ENCODE peak calls at places on chromosome 3, in seven cellular contexts. L is MM.1S, B is lower lobe of right lung, V is skeletal muscle cell, P is brain microvascular endothelial cell, G is adrenal gland, F is transverse colon. X is an unnamed sample.

GRCh38 chr3:10848261-10848660 is 32.2 kb downstream of the SLC6A11 start:
- DNase-seq in F (no peak), G (no peak), V (no peak), B (no peak), L (no peak), P (no peak), X (no peak)

GRCh38 chr3:196740476-196741400 is 1.1 kb downstream of the PAK2 start:
- DNase-seq in B (no peak), G (peak), P (peak), L (peak), V (no peak), F (no peak), X (no peak)

GRCh38 chr3:176814252-176814651 is 383.0 kb downstream of the TBL1XR1 start:
- DNase-seq in F (peak), P (peak), B (peak), V (peak), G (peak), L (no peak), X (no peak)

GRCh38 chr3:17489139-17489538 is 253.3 kb downstream of the TBC1D5 start:
- DNase-seq in B (no peak), P (no peak), L (no peak), F (no peak), G (no peak), V (peak), X (no peak)

GRCh38 chr3:5136619-5137429 is 14.7 kb downstream of the ARL8B start:
- DNase-seq in V (no peak), F (no peak), B (no peak), L (peak), G (no peak), P (no peak), X (no peak)

GRCh38 chr3:170534232-170534631 is 51.6 kb downstream of the SLC7A14 start:
- DNase-seq in B (no peak), G (no peak), V (no peak), P (no peak), F (no peak), L (no peak), X (no peak)

GRCh38 chr3:27659279-27660021 is 62.7 kb downstream of the EOMES start:
- DNase-seq in G (peak), L (peak), P (peak), F (peak), V (no peak), B (peak), X (no peak)

GRCh38 chr3:107690522-107691138 is 167.9 kb downstream of the BBX start:
- DNase-seq in L (peak), B (no peak), G (no peak), P (peak), F (no peak), V (peak), X (no peak)

GRCh38 chr3:48830660-48831190 is 16.9 kb downstream of the PRKAR2A start:
- DNase-seq in F (no peak), P (no peak), B (no peak), G (peak), V (no peak), L (no peak), X (no peak)

GRCh38 chr3:74613060-74613459 is 1.4 kb downstream of the CNTN3 start:
- DNase-seq in G (no peak), B (no peak), L (no peak), F (no peak), P (no peak), V (no peak), X (no peak)

GRCh38 chr3:68088636-68089035 is 434.2 kb upstream of the SUCLG2 start:
- DNase-seq in G (no peak), F (no peak), V (no peak), L (no peak), B (no peak), P (no peak), X (no peak)

GRCh38 chr3:58188173-58188564 is 22.6 kb downstream of the DNASE1L3 start:
- DNase-seq in F (no peak), P (no peak), B (no peak), L (no peak), V (no peak), G (no peak), X (no peak)

GRCh38 chr3:67015702-67016500 is 17.8 kb downstream of the KBTBD8 start:
- DNase-seq in F (no peak), B (no peak), V (no peak), L (no peak), P (no peak), G (no peak), X (no peak)

GRCh38 chr3:175270199-175270837 is 411.2 kb downstream of the NAALADL2 start:
- DNase-seq in F (no peak), G (no peak), P (no peak), L (no peak), V (no peak), B (no peak), X (no peak)

GRCh38 chr3:7249493-7250076 is 388.7 kb downstream of the GRM7 start:
- DNase-seq in V (no peak), L (no peak), G (no peak), P (no peak), B (no peak), F (no peak), X (no peak)

GRCh38 chr3:123788706-123789105 is 95.4 kb downstream of the MYLK start:
- DNase-seq in L (no peak), B (no peak), G (no peak), P (peak), V (no peak), F (no peak), X (no peak)

GRCh38 chr3:66490214-66490613 is 10.6 kb downstream of the LRIG1 start:
- DNase-seq in B (no peak), G (no peak), F (peak), L (peak), P (no peak), V (no peak), X (no peak)

GRCh38 chr3:37050242-37050641 is 56.9 kb downstream of the MLH1 start:
- DNase-seq in G (no peak), V (no peak), F (no peak), B (no peak), P (no peak), L (no peak), X (no peak)

GRCh38 chr3:59064276-59064675 is 14.5 kb upstream of the CFAP20DC start:
- DNase-seq in B (no peak), L (no peak), P (no peak), F (peak), G (no peak), V (no peak), X (no peak)

GRCh38 chr3:4978259-4978965 is 825 bp upstream of the BHLHE40 start:
- DNase-seq in G (peak), L (peak), B (peak), P (peak), V (peak), F (peak), X (peak)

GRCh38 chr3:13189639-13190375 is 116.6 kb upstream of the IQSEC1 start:
- DNase-seq in B (no peak), G (peak), L (no peak), F (no peak), P (peak), V (peak), X (no peak)

GRCh38 chr3:56917740-56918568 is 116.2 kb upstream of the ARHGEF3 start:
- DNase-seq in L (peak), G (no peak), B (no peak), V (no peak), F (peak), P (no peak), X (no peak)

GRCh38 chr3:39110041-39110639 is 2.7 kb downstream of the TTC21A start:
- DNase-seq in B (no peak), V (no peak), F (no peak), G (no peak), L (no peak), P (no peak), X (peak)

GRCh38 chr3:30193625-30194044 is 412.8 kb upstream of the TGFBR2 start:
- DNase-seq in P (no peak), G (no peak), B (no peak), L (no peak), F (no peak), V (no peak), X (no peak)

GRCh38 chr3:53513556-53514190 is 19.3 kb downstream of the CACNA1D start:
- DNase-seq in P (no peak), B (no peak), L (no peak), G (no peak), F (no peak), V (no peak), X (no peak)

GRCh38 chr3:101803152-101803782 is 24.3 kb downstream of the NXPE3 start:
- DNase-seq in P (peak), V (no peak), F (peak), L (peak), B (no peak), G (peak), X (no peak)

GRCh38 chr3:66797916-66798560 is 200.1 kb upstream of the KBTBD8 start:
- DNase-seq in V (peak), L (no peak), B (no peak), F (peak), G (peak), P (peak), X (no peak)

GRCh38 chr3:32844914-32845313 is 27.1 kb downstream of the TRIM71 start:
- DNase-seq in V (no peak), F (no peak), B (no peak), G (no peak), P (no peak), L (no peak), X (no peak)

GRCh38 chr3:134150476-134150875 is 100.2 kb downstream of the RYK start:
- DNase-seq in L (no peak), G (peak), P (no peak), F (no peak), V (no peak), B (no peak), X (no peak)

GRCh38 chr3:53074761-53075742 is 29.2 kb upstream of the SFMBT1 start:
- DNase-seq in B (no peak), F (no peak), G (no peak), L (no peak), P (no peak), V (no peak), X (no peak)

GRCh38 chr3:6362406-6362805 is 498.5 kb upstream of the GRM7 start:
- DNase-seq in B (no peak), V (no peak), L (no peak), P (no peak), G (no peak), F (no peak), X (no peak)

GRCh38 chr3:138496436-138496835 is 62.0 kb downstream of the ESYT3 start:
- DNase-seq in F (no peak), V (no peak), B (no peak), P (no peak), L (no peak), G (no peak), X (no peak)

GRCh38 chr3:100761211-100761921 is 52.1 kb downstream of the TFG start:
- DNase-seq in L (peak), G (no peak), B (no peak), P (no peak), V (no peak), F (peak), X (no peak)

GRCh38 chr3:56303508-56303907 is 164.8 kb downstream of the ERC2 start:
- DNase-seq in B (no peak), F (no peak), P (peak), V (peak), L (peak), G (peak), X (no peak)

GRCh38 chr3:60010778-60011177 is 961.0 kb upstream of the CFAP20DC start:
- DNase-seq in B (no peak), P (no peak), V (no peak), G (no peak), F (no peak), L (peak), X (no peak)

GRCh38 chr3:66822059-66823009 is 175.8 kb upstream of the KBTBD8 start:
- DNase-seq in P (peak), V (no peak), L (peak), F (peak), B (peak), G (peak), X (peak)

GRCh38 chr3:107106316-107106715 is 270.9 kb upstream of the CCDC54 start:
- DNase-seq in G (no peak), P (peak), L (no peak), V (peak), B (no peak), F (no peak), X (no peak)

GRCh38 chr3:45807645-45808540 is 11.6 kb upstream of the SLC6A20 start:
- DNase-seq in B (no peak), L (no peak), G (no peak), P (no peak), V (no peak), F (no peak), X (no peak)

GRCh38 chr3:44509985-44510360 is 32.5 kb upstream of the ZNF445 start:
- DNase-seq in B (no peak), G (no peak), F (no peak), V (no peak), L (peak), P (peak), X (no peak)

GRCh38 chr3:141401584-141402475 is 33.5 kb downstream of the ZBTB38 start:
- DNase-seq in G (no peak), L (peak), B (peak), V (no peak), P (no peak), F (peak), X (no peak)

DNA sequence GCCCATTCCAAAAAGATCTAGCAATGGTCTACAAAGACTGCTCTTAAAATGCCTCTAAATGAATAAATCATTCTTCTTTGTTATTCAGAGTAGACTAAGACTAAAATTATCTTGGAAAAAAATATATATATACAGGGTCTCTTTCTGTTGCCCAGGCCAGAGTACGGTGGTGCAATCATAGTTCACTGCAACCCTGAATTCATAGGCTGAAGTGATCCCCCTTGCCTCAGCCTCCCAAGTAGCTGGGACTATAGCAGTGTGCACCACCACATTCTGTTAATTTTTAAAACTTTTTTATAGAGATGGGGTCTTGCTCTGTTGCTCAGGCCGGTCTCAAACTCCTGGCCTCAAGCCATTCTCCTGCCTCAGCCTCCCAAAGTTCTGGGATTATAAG is 18.7 kb downstream of the WWTR1 start:
- DNase-seq in B (no peak), F (no peak), G (no peak), L (no peak), V (no peak), P (no peak), X (no peak)
- H3K4me3 ChIP-seq in B (peak), F (peak), G (no peak), L (no peak), V (peak), P (peak), X (no peak)

GRCh38 chr3:61666615-61667320 is 105.4 kb downstream of the PTPRG start:
- DNase-seq in G (no peak), B (no peak), V (no peak), F (no peak), L (no peak), P (no peak), X (no peak)
- H3K4me3 ChIP-seq in G (no peak), B (no peak), V (no peak), F (no peak), L (no peak), P (no peak), X (no peak)

GRCh38 chr3:52023860-52024764 is 28.4 kb upstream of the RPL29 start:
- DNase-seq in P (no peak), G (no peak), L (no peak), B (no peak), V (no peak), F (no peak), X (no peak)
- H3K4me3 ChIP-seq in P (no peak), G (no peak), L (no peak), B (peak), V (no peak), F (no peak), X (no peak)

GRCh38 chr3:195149292-195149691 is 121.7 kb downstream of the XXYLT1 start:
- DNase-seq in F (no peak), L (no peak), G (no peak), P (no peak), V (no peak), B (no peak), X (no peak)
- H3K4me3 ChIP-seq in F (no peak), L (no peak), G (no peak), P (no peak), V (no peak), B (peak), X (no peak)

GRCh38 chr3:8503461-8503860 is 1.8 kb downstream of the LMCD1 start:
- DNase-seq in B (no peak), V (no peak), G (no peak), F (no peak), L (no peak), P (no peak), X (no peak)

GRCh38 chr3:8501388-8502131 is at the start of gene LMCD1:
- DNase-seq in V (peak), B (peak), G (peak), F (peak), P (peak), L (peak), X (peak)

GRCh38 chr3:8505621-8506020 is 4.0 kb downstream of the LMCD1 start:
- DNase-seq in V (no peak), L (no peak), G (no peak), F (peak), P (no peak), B (no peak), X (no peak)

GRCh38 chr3:8504611-8504973 is 3.0 kb downstream of the LMCD1 start:
- DNase-seq in B (no peak), F (no peak), G (no peak), P (no peak), L (no peak), V (no peak), X (no peak)

DNA sequence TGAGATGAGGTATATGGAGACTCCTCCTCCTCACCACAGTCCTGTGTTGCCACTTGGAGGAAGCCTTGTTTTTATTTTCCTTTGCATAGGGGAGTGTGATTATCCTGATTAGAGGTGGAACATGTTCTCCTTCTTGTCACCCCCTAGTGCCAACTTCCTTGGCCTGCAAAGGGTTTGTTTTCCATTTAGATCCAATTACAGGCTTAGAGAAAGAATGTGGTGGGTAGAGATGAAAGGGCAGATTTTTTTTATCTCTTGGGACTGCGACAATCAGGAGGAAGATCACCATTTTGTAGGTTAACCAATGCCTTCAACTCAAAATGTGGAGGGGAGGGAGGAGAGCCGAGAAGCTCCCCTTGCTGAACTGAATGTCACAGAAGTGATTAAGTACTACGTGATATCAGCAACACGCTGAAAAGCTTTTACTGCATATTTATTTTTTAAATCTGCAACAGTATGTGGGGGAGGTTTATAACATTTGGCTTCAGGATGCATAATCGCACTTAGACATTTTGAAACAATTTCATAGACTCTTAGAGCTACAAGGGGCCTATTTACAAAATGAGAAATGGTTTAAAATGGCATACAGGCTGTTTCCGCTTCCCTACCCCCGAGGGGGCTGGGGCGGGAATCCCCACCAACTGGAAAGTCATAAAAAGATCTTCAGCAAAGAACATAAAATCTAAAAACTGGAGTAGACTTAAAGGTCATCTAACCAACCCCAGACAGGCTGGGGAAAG is 2.4 kb downstream of the LMCD1 start:
- DNase-seq in F (no peak), P (no peak), B (no peak), V (no peak), G (no peak), L (no peak), X (no peak)
- H3K4me3 ChIP-seq in F (peak), P (peak), B (peak), V (peak), G (no peak), L (no peak), X (no peak)

DNA sequence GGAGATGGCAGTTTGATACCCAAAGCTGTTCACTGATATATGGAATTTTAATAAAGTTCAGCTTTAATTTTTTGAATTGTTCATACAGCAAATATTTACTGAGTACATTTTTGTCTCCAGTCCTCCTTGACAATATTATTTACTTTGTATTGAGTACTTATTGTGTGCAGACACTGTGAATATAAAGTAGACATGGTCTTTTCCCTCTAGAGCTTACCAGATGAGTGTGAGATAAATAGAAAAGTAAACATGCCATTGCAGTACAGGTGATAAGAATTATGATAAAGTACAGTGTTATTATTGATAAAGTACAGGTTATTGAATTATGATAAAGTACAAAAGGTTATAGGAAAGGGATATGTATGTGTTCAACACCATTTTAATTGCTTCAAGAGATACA is 2.1 kb downstream of the UBA5 start:
- DNase-seq in P (no peak), V (no peak), L (no peak), G (no peak), B (no peak), F (no peak), X (no peak)
- H3K4me3 ChIP-seq in P (no peak), V (no peak), L (no peak), G (no peak), B (peak), F (no peak), X (no peak)

DNA sequence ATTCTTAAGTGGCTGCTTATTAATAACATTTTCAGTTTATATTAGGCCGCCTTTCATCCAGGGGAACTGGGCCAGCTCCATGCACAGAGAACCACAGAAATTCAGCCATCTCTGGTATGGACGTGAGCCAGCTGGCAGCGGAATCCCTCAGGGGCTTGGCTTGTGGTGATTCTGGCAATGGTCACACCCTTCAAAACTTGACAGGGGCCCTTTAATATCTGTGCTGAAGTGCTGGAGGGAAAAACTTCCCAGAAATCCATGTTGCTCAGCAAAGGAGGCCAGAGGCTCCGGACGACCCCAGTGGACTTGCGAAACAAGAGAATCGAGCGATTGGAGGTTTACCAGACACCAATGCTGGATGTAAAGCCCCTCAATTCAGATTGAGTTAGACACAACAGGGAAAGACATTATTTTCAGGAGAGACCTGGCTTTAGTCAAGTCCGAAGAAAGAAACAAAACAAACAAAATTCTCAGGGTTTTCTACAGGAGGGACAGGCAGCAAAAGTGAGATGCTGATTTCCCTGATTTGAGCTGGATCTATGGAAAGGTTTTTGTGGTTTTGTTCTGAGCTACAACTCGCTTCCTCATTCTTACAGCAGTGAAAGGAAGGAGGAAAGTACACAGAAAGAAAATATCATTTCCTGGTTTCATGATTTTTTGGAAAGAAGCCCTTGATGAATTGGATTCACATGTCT is 11.1 kb downstream of the PRICKLE2 start:
- DNase-seq in G (peak), V (peak), F (peak), B (peak), P (peak), L (no peak), X (peak)
- H3K4me3 ChIP-seq in G (no peak), V (peak), F (no peak), B (peak), P (peak), L (no peak), X (no peak)

X was measured in lower leg skin.